ENCODE peak calls at places on chromosomes 16 and 17, in ten cellular contexts. M is GM23338, W is Karpas-422, X is GM23248, E is OCI-LY7, I is neural progenitor cell, A is endothelial cell of umbilical vein, L is trophoblast cell, J is fibroblast of lung, N is HCT116. T is an unnamed sample.

GRCh38 chr16:11224894-11225676 is 30.9 kb downstream of the SOCS1 start:
- DNase-seq in M (no peak), W (no peak), L (no peak), I (no peak), N (no peak), X (no peak), E (peak; percentile 86), J (no peak), A (no peak), T (no peak)

GRCh38 chr17:35865412-35866355 is 3.0 kb downstream of the HEATR9 start:
- DNase-seq in A (peak; percentile 25), J (peak; percentile 64), W (no peak), I (no peak), E (no peak), M (no peak), X (peak; percentile 39), L (no peak), N (no peak), T (no peak)

GRCh38 chr16:76293980-76294690 is 16.9 kb downstream of the CNTNAP4 start:
- DNase-seq in J (no peak), L (no peak), I (no peak), M (no peak), E (no peak), N (no peak), X (no peak), A (no peak), W (no peak), T (no peak)

GRCh38 chr17:83109793-83110645 is 30.6 kb downstream of the METRNL start:
- DNase-seq in L (peak; percentile 84), I (no peak), A (peak; percentile 88), E (no peak), M (no peak), J (peak; percentile 97), N (peak; percentile 76), W (no peak), X (peak; percentile 99), T (peak; percentile 62)

GRCh38 chr17:67675481-67675880 is 42.3 kb upstream of the NOL11 start:
- DNase-seq in X (no peak), W (no peak), N (no peak), A (no peak), E (no peak), I (no peak), M (no peak), L (no peak), J (no peak), T (no peak)

GRCh38 chr17:14359251-14359939 is 58.5 kb downstream of the HS3ST3B1 start:
- DNase-seq in X (peak; percentile 10), N (no peak), I (no peak), E (peak; percentile 93), J (no peak), L (peak; percentile 17), A (no peak), W (peak; percentile 83), M (no peak), T (no peak)

GRCh38 chr16:24525970-24526559 is 13.3 kb upstream of the RBBP6 start:
- DNase-seq in L (peak; percentile 91), E (no peak), M (no peak), X (peak; percentile 82), N (no peak), J (peak; percentile 56), W (no peak), I (no peak), A (no peak), T (no peak)

GRCh38 chr17:30808785-30809286 is 15.7 kb downstream of the CRLF3 start:
- DNase-seq in J (no peak), A (peak; percentile 62), N (no peak), E (peak; percentile 95), L (no peak), M (no peak), X (no peak), W (peak; percentile 80), I (no peak), T (no peak)

GRCh38 chr17:51120357-51120738 is 320 bp downstream of the SPAG9 start:
- DNase-seq in E (peak; percentile 74), W (peak; percentile 73), A (peak; percentile 55), J (peak; percentile 42), M (no peak), L (peak; percentile 27), X (no peak), I (no peak), N (no peak), T (peak; percentile 71)

DNA sequence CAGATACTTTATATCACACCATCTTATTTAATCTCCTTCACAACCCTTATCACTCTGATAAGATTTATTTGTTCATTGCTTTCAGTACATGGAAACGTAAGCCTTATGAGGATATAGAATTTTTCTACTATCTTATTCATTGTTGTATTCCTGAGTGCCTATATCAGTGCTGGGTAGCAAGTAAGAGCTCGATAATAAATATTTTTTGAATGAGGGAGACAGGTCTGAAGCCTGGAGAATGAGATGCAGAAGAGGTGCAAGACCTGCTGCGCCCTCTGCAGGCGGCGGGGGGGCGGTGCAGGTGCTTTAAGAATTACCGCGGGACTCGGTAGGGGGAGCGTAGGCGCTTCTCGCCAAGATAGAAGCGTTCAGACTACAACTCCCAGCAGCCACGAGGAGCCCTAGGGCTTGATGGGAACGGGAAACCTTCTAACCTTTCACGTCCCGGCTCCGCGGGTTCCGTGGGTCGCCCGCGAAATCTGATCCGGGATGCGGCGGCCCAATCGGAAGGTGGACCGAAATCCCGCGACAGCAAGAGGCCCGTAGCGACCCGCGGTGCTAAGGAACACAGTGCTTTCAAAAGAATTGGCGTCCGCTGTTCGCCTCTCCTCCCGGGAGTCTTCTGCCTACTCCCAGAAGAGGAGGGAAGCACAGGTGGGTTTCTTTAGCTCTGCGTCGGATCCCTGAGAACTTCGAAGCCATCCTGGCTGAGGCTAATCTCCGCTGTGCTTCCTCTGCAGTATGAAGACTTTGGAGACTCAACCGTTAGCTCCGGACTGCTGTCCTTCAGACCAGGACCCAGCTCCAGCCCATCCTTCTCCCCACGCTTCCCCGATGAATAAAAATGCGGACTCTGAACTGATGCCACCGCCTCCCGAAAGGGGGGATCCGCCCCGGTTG is at the start of gene WRAP53:
- DNase-seq in E (peak; percentile 98), J (peak; percentile 99), L (peak; percentile 99), I (peak; percentile 100), M (peak; percentile 100), A (peak; percentile 99), X (peak; percentile 100), W (peak; percentile 99), N (peak; percentile 99), T (peak; percentile 100)
- H3K79me2 ChIP-seq in E (peaks cover 57% of the 10 kb centered on the region), J (peaks cover 27% of the 10 kb centered on the region), L (peaks cover 15% of the 10 kb centered on the region), I (peaks cover 61% of the 10 kb centered on the region), M (peaks cover 52% of the 10 kb centered on the region), A (peaks cover 45% of the 10 kb centered on the region), X (peaks cover 55% of the 10 kb centered on the region), W (peaks cover 53% of the 10 kb centered on the region), N (peaks cover 53% of the 10 kb centered on the region), T (peaks cover 36% of the 10 kb centered on the region)

DNA sequence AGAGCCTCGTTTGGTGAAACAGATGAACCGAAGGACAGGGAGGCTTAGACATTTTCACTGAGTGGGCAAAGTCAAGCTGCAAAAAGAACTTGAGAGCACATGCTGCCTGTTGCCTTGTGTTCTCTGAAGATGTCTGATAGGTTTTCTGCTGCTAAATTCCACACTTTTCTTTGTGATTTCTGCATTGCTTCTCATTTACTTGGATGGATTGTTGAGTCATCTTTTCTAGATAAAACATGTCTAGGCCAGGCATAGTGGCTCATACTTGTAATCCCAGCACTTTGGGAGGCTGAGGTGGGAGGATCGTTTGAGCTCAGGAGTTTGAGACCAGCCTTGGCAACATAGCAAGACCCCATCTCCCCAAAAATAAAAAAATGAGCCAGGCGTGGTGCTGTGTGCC is 80.4 kb upstream of the CLEC18A start:
- DNase-seq in J (peak; percentile 22), X (peak; percentile 10), N (no peak), E (no peak), I (no peak), W (no peak), M (no peak), L (no peak), A (no peak), T (no peak)
- H3K79me2 ChIP-seq in J (no peaks in the 10 kb centered on the region), X (no peaks in the 10 kb centered on the region), N (no peaks in the 10 kb centered on the region), E (no peaks in the 10 kb centered on the region), I (no peaks in the 10 kb centered on the region), W (peaks cover 2% of the 10 kb centered on the region), M (no peaks in the 10 kb centered on the region), L (no peaks in the 10 kb centered on the region), A (no peaks in the 10 kb centered on the region), T (no peaks in the 10 kb centered on the region)

DNA sequence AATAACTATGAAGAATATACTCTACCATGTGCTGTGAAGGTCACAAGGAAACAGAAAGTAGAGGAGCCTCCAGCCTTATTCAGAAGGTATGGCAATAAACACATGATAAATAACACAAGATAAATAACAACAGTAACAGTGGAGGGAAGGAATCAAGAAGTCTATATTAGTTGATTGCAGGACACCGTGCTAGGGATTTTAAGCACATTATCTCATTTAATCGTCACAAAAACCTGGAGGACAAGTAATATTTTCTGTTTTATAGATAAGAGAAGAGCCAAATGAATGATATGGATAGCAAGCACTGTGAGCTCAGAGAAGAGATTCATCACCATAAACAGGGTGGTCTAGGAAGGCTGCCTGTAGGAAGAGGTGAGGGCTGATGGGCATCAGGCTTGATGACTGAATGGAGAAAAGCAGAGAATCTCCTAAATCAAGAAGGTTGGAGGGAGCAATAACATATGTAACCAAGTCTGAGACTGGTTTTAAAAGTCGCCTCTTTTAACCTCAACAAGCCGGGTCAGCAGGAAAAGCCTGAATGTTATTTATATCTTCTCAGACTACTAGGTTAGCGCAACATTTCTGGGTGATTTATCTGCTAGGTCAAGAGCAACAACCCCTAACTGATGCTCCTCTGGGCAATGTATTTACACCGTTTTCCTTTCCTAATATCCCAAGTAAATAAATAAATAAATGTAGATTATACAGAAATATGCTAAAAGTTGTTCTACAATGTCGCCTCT is 8.3 kb downstream of the TOM1L2 start:
- DNase-seq in M (no peak), X (no peak), W (no peak), N (no peak), A (no peak), I (no peak), J (no peak), E (no peak), L (no peak), T (no peak)
- H3K79me2 ChIP-seq in M (no peaks in the 10 kb centered on the region), X (peaks cover 99% of the 10 kb centered on the region), W (no peaks in the 10 kb centered on the region), N (peaks cover 3% of the 10 kb centered on the region), A (peaks cover 9% of the 10 kb centered on the region), I (no peaks in the 10 kb centered on the region), J (peaks cover 67% of the 10 kb centered on the region), E (no peaks in the 10 kb centered on the region), L (peaks cover 6% of the 10 kb centered on the region), T (no peaks in the 10 kb centered on the region)

DNA sequence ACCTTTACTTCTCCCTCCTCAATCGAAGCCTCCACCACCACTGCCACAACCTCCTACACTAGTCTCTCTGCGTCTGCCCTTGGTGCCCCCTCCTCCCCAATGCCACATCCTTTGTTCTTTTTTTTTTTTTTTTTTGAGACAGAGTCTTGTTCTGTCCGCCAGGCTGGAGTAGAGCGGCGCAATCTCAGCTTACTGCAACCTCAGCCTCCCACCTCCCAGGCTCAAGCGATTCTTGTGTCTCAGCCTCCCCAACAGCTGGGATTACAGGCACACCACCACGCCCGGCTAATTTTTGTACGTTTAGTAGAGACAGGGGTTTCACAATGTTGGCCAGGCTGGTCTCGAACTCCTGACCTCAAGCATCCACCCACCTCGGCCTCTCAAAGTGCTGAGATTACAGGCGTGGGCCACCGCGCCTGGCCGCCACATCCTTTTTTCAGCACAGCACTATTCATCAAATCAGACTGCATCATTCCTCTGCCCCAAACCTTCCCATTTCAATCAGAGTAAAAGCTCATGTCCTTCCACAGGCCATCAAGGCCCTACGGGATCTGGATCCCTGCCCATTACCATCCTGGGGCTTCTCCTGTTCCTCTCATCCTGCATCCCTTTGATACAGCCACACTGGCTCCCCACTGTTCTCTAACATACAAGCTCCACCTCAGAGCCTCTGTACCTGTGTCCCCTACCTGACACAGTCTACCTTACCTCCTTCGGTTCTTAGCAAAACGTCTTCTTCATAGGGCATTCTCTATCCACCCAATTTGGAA is 2.0 kb downstream of the KLHL11 start:
- DNase-seq in A (no peak), X (no peak), M (peak; percentile 25), N (no peak), I (peak; percentile 28), E (no peak), J (no peak), L (no peak), W (no peak), T (no peak)
- H3K79me2 ChIP-seq in A (peaks cover 49% of the 10 kb centered on the region), X (peaks cover 66% of the 10 kb centered on the region), M (peaks cover 65% of the 10 kb centered on the region), N (peaks cover 65% of the 10 kb centered on the region), I (peaks cover 68% of the 10 kb centered on the region), E (peaks cover 64% of the 10 kb centered on the region), J (peaks cover 45% of the 10 kb centered on the region), L (peaks cover 6% of the 10 kb centered on the region), W (peaks cover 65% of the 10 kb centered on the region), T (peaks cover 39% of the 10 kb centered on the region)